ENCODE peak calls at places on chromosome 16, in eight cellular contexts. X is brain microvascular endothelial cell, N is adrenal gland, U is PC-9, P is pancreas, F is esophagus squamous epithelium, R is choroid plexus epithelial cell, D is body of pancreas. T is an unnamed sample.

GRCh38 chr16:77775911-77776909 is 12.2 kb upstream of the VAT1L start:
- DNase-seq in X (peak), N (no peak), U (no peak), P (no peak), F (no peak), R (peak), D (no peak), T (peak)

GRCh38 chr16:69935740-69936139 is 15.4 kb upstream of the CLEC18A start:
- DNase-seq in X (no peak), N (no peak), U (no peak), P (no peak), F (no peak), R (no peak), D (no peak), T (no peak)

GRCh38 chr16:9144106-9144505 is 52.7 kb downstream of the HAPSTR1 start:
- DNase-seq in X (no peak), N (no peak), U (no peak), P (no peak), F (no peak), R (no peak), D (no peak), T (no peak)

GRCh38 chr16:68744744-68745280 is 7.7 kb downstream of the CDH1 start:
- DNase-seq in X (peak), N (no peak), U (peak), P (peak), F (no peak), R (peak), D (peak), T (no peak)

GRCh38 chr16:90019543-90020259 is 445 bp upstream of the DBNDD1 start:
- DNase-seq in X (peak), N (peak), U (peak), P (peak), F (no peak), R (peak), D (peak), T (peak)

GRCh38 chr16:88782454-88783390 is 2.3 kb downstream of the PIEZO1 start:
- DNase-seq in X (peak), N (no peak), U (peak), P (no peak), F (no peak), R (peak), D (no peak), T (no peak)

GRCh38 chr16:68993885-68994284 is 111.6 kb upstream of the HAS3 start:
- DNase-seq in X (peak), N (no peak), U (no peak), P (no peak), F (no peak), R (peak), D (no peak), T (peak)

GRCh38 chr16:54739381-54739780 is 191.3 kb upstream of the IRX5 start:
- DNase-seq in X (no peak), N (no peak), U (no peak), P (no peak), F (no peak), R (no peak), D (no peak), T (no peak)

GRCh38 chr16:77335652-77336234 is 99.1 kb downstream of the ADAMTS18 start:
- DNase-seq in X (no peak), N (no peak), U (no peak), P (no peak), F (no peak), R (no peak), D (no peak), T (peak)

GRCh38 chr16:6684076-6684673 is 648.5 kb upstream of the RBFOX1 start:
- DNase-seq in X (peak), N (peak), U (peak), P (no peak), F (no peak), R (peak), D (peak), T (peak)

GRCh38 chr16:79607587-79607986 is 7.0 kb upstream of the MAF start:
- DNase-seq in X (peak), N (no peak), U (no peak), P (no peak), F (no peak), R (peak), D (no peak), T (peak)

GRCh38 chr16:57689772-57690558 is 4.6 kb upstream of the DRC7 start:
- DNase-seq in X (no peak), N (no peak), U (no peak), P (no peak), F (no peak), R (peak), D (no peak), T (no peak)

GRCh38 chr16:29818082-29818481 is 2.1 kb downstream of the PAGR1 start:
- DNase-seq in X (no peak), N (no peak), U (no peak), P (no peak), F (no peak), R (peak), D (no peak), T (no peak)

GRCh38 chr16:86505899-86506864 is 4.1 kb upstream of the FOXF1 start:
- DNase-seq in X (no peak), N (no peak), U (no peak), P (no peak), F (no peak), R (no peak), D (no peak), T (no peak)
- H3K4me3 ChIP-seq in X (no peak), N (no peak), U (no peak), P (no peak), F (peak), R (no peak), D (no peak), T (no peak)

DNA sequence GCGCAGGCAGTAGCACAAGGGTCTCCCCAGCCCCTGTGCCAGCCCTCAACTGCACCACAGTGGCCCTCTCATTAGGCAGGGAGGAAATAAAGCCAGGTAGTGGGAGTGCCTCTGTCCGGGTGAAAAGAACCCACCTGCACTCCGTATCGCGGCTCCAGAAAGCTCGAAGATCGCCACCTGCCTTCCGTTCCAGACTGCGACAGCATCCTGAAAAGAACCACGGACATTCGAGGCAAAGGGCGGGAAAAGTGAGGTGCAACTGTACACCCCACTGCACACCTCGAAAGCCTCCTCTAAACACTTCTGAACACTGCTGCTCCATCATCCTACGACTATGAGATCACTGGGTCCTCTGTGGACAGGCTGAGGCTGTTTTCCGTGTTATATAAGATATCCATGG is 28.7 kb downstream of the IFT140 start:
- DNase-seq in X (no peak), N (no peak), U (no peak), P (no peak), F (no peak), R (no peak), D (no peak), T (no peak)
- TF ChIP-seq CTCF in X (peak), N (no peak), U (no peak), P (no peak), F (no peak), R (peak), D (no peak), T (no peak)

GRCh38 chr16:87701066-87701425 is 64.7 kb downstream of the KLHDC4 start:
- DNase-seq in X (no peak), N (no peak), U (no peak), P (no peak), F (no peak), R (no peak), D (no peak), T (no peak)
- H3K4me3 ChIP-seq in X (no peak), N (no peak), U (no peak), P (no peak), F (no peak), R (no peak), D (no peak), T (no peak)

GRCh38 chr16:2904100-2904921 is 7.4 kb upstream of the FLYWCH1 start:
- DNase-seq in X (peak), N (peak), U (peak), P (peak), F (no peak), R (peak), D (peak), T (peak)
- TF ChIP-seq CTCF in X (peak), N (peak), U (peak), P (peak), F (peak), R (peak), D (peak), T (peak)

DNA sequence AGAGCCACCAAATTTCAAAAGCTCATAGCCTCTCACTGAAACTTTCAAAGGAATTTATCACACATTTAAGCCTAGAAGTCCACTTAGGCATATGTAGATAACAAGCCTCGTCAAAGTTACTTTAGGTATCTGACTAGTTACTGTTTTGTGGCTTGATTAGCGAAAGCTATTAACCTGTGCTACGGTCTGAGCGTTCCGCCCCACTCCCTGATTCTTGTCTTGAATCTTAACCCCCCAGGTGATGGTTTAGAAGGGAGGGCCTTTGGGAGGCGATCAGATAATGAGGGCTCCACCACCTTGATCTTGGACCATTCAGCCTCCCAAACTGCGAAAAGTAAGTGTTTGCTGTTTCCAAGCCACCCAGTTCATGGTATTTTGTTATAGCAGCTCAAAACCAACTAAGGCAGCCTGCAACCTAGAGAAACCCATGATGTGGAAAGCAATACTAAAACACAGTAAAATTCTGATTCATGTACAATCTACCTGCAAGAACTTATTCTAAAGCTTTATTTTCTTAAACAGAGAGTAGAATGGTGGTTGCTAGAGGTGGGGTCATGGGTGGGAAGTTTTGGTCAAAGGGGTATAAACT is 7.1 kb downstream of the HSDL1 start:
- DNase-seq in X (no peak), N (no peak), U (no peak), P (no peak), F (no peak), R (no peak), D (no peak), T (no peak)
- H3K4me3 ChIP-seq in X (no peak), N (no peak), U (no peak), P (no peak), F (no peak), R (no peak), D (no peak), T (no peak)

GRCh38 chr16:48901712-48902374 is 291.9 kb upstream of the N4BP1 start:
- DNase-seq in X (no peak), N (no peak), U (no peak), P (no peak), F (no peak), R (no peak), D (no peak), T (no peak)
- TF ChIP-seq CTCF in X (no peak), N (no peak), U (peak), P (no peak), F (no peak), R (no peak), D (no peak), T (no peak)

GRCh38 chr16:554640-555413 is 5.4 kb upstream of the PRR35 start:
- DNase-seq in X (no peak), N (no peak), U (peak), P (no peak), F (no peak), R (no peak), D (no peak), T (no peak)
- H3K4me3 ChIP-seq in X (peak), N (no peak), U (no peak), P (no peak), F (peak), R (no peak), D (no peak), T (no peak)